ENCODE peak calls at places on chromosome 7, in six cellular contexts. A, R, Z, V, X and S are unnamed samples.

GRCh38 chr7:158943234-158943633 is 86.9 kb downstream of the DYNC2I1 start:
- DNase-seq in A (no peak), R (no peak), Z (no peak), V (no peak), X (no peak), S (no peak)

GRCh38 chr7:153400735-153401593 is 641.4 kb downstream of the ACTR3B start:
- DNase-seq in A (no peak), R (no peak), Z (no peak), V (no peak), X (no peak), S (no peak)

GRCh38 chr7:151225948-151226510 is 976 bp downstream of the ABCF2 start:
- DNase-seq in A (no peak), R (no peak), Z (no peak), V (no peak), X (no peak), S (no peak)

GRCh38 chr7:116805100-116805544 is 57.3 kb upstream of the CAPZA2 start:
- DNase-seq in A (no peak), R (no peak), Z (peak), V (no peak), X (no peak), S (peak)

GRCh38 chr7:134374291-134374690 is 57.6 kb upstream of the SLC35B4 start:
- DNase-seq in A (no peak), R (no peak), Z (no peak), V (no peak), X (no peak), S (no peak)

GRCh38 chr7:83410989-83411591 is 237.8 kb downstream of the SEMA3E start:
- DNase-seq in A (peak), R (peak), Z (peak), V (no peak), X (peak), S (no peak)

GRCh38 chr7:767941-768729 is 41.1 kb upstream of the PRKAR1B start:
- DNase-seq in A (no peak), R (peak), Z (peak), V (no peak), X (no peak), S (no peak)

GRCh38 chr7:136086712-136087111 is 109.6 kb upstream of the MTPN start:
- DNase-seq in A (peak), R (peak), Z (peak), V (no peak), X (peak), S (no peak)

GRCh38 chr7:80151274-80151665 is 16.6 kb downstream of the GNAI1 start:
- DNase-seq in A (no peak), R (no peak), Z (no peak), V (no peak), X (peak), S (no peak)

GRCh38 chr7:108613147-108613948 is 43.7 kb downstream of the DNAJB9 start:
- DNase-seq in A (no peak), R (peak), Z (peak), V (no peak), X (peak), S (peak)

GRCh38 chr7:22357311-22358175 is 589 bp upstream of the RAPGEF5 start:
- DNase-seq in A (peak), R (no peak), Z (no peak), V (no peak), X (peak), S (peak)

GRCh38 chr7:17681965-17682364 is 258.3 kb downstream of the SNX13 start:
- DNase-seq in A (no peak), R (no peak), Z (no peak), V (no peak), X (peak), S (no peak)

GRCh38 chr7:9250876-9251275 is 817.5 kb downstream of the NXPH1 start:
- DNase-seq in A (no peak), R (no peak), Z (no peak), V (peak), X (no peak), S (no peak)

GRCh38 chr7:101882595-101883564 is 65.5 kb downstream of the CUX1 start:
- DNase-seq in A (peak), R (peak), Z (peak), V (no peak), X (peak), S (peak)

GRCh38 chr7:77425151-77426051 is 9.3 kb upstream of the GSAP start:
- DNase-seq in A (no peak), R (no peak), Z (peak), V (no peak), X (peak), S (no peak)

GRCh38 chr7:78959471-78959870 is 494.0 kb downstream of the MAGI2 start:
- DNase-seq in A (no peak), R (no peak), Z (no peak), V (no peak), X (peak), S (no peak)

GRCh38 chr7:135390829-135391228 is 119.1 kb downstream of the CNOT4 start:
- DNase-seq in A (no peak), R (peak), Z (no peak), V (no peak), X (no peak), S (no peak)

GRCh38 chr7:128398016-128398840 is 11.6 kb downstream of the IMPDH1 start:
- DNase-seq in A (peak), R (peak), Z (peak), V (peak), X (peak), S (no peak)

GRCh38 chr7:1050956-1051690 is 6.8 kb downstream of the GPR146 start:
- DNase-seq in A (no peak), R (no peak), Z (no peak), V (no peak), X (no peak), S (no peak)

GRCh38 chr7:36951257-36951697 is 227.0 kb upstream of the AOAH start:
- DNase-seq in A (no peak), R (no peak), Z (no peak), V (no peak), X (no peak), S (no peak)

GRCh38 chr7:121442845-121443244 is 46.7 kb upstream of the FAM3C start:
- DNase-seq in A (no peak), R (no peak), Z (no peak), V (no peak), X (no peak), S (no peak)

GRCh38 chr7:142696456-142697179 is 52.7 kb upstream of the PRSS1 start:
- DNase-seq in A (no peak), R (no peak), Z (no peak), V (no peak), X (no peak), S (no peak)

GRCh38 chr7:77532247-77532646 is 4.8 kb upstream of the PTPN12 start:
- DNase-seq in A (no peak), R (no peak), Z (no peak), V (no peak), X (no peak), S (no peak)

GRCh38 chr7:15594461-15594860 is 32.6 kb upstream of the AGMO start:
- DNase-seq in A (peak), R (no peak), Z (no peak), V (no peak), X (no peak), S (no peak)